ENCODE peak calls at places on chromosome 1, in four cellular contexts. L is right cardiac atrium, S is hypothalamus, F is HFFc6. T is an unnamed sample.

GRCh38 chr1:228145498-228146425 is 4.0 kb upstream of the GJC2 start:
- DNase-seq in F (no peak), S (no peak), L (no peak), T (no peak)

GRCh38 chr1:41498391-41498790 is 13.9 kb upstream of the EDN2 start:
- DNase-seq in L (no peak), S (no peak), F (no peak), T (no peak)

GRCh38 chr1:9449106-9449627 is 90.1 kb upstream of the SLC25A33 start:
- DNase-seq in F (no peak), S (no peak), L (peak; percentile 70), T (peak; percentile 92)

GRCh38 chr1:56025942-56026341 is 553.4 kb downstream of the PLPP3 start:
- DNase-seq in F (no peak), L (no peak), S (no peak), T (no peak)

GRCh38 chr1:247322437-247322836 is 9.2 kb downstream of the ZNF496 start:
- DNase-seq in F (no peak), L (no peak), S (no peak), T (no peak)

GRCh38 chr1:33248244-33248643 is 8.0 kb upstream of the ZNF362 start:
- DNase-seq in S (no peak), L (no peak), F (peak; percentile 39), T (no peak)

GRCh38 chr1:115840615-115841460 is at the start of gene NHLH2:
- DNase-seq in L (no peak), S (no peak), F (no peak), T (no peak)

GRCh38 chr1:101301446-101301845 is 64.6 kb downstream of the S1PR1 start:
- DNase-seq in S (no peak), L (no peak), F (no peak), T (no peak)

GRCh38 chr1:210366767-210367166 is 38.1 kb downstream of the HHAT start:
- DNase-seq in L (no peak), F (no peak), S (no peak), T (no peak)

GRCh38 chr1:234505774-234506114 is 26.8 kb upstream of the TARBP1 start:
- DNase-seq in S (no peak), F (peak; percentile 49), L (no peak), T (no peak)

GRCh38 chr1:230827081-230827681 is 41.1 kb downstream of the C1orf198 start:
- DNase-seq in L (peak; percentile 83), S (no peak), F (no peak), T (peak; percentile 70)

GRCh38 chr1:174812656-174813055 is 187.1 kb upstream of the CACYBP start:
- DNase-seq in F (no peak), L (no peak), S (no peak), T (no peak)

GRCh38 chr1:110559157-110559556 is 40.2 kb upstream of the KCNA10 start:
- DNase-seq in L (no peak), S (no peak), F (no peak), T (peak; percentile 19)

GRCh38 chr1:119587328-119587727 is 60.7 kb downstream of the ZNF697 start:
- DNase-seq in L (no peak), F (peak; percentile 34), S (no peak), T (no peak)

GRCh38 chr1:93676424-93676823 is 5.2 kb downstream of the BCAR3 start:
- DNase-seq in S (no peak), L (peak; percentile 82), F (no peak), T (no peak)

GRCh38 chr1:19955529-19956170 is 23.8 kb downstream of the PLA2G2A start:
- DNase-seq in F (no peak), L (no peak), S (no peak), T (no peak)

GRCh38 chr1:96715482-96715881 is 6.1 kb upstream of the PTBP2 start:
- DNase-seq in F (no peak), L (no peak), S (no peak), T (no peak)

GRCh38 chr1:241639653-241640148 is 468 bp downstream of the CHML start:
- DNase-seq in S (no peak), L (no peak), F (peak; percentile 11), T (peak; percentile 74)

GRCh38 chr1:9280015-9280860 is 12.5 kb upstream of the SPSB1 start:
- DNase-seq in S (no peak), L (peak; percentile 71), F (peak; percentile 94), T (no peak)